ENCODE peak calls at places on chromosome 2, in five cellular contexts. A is NCI-H1092 treated with DMSO at 0.1 percent for 48 hours; M is fibroblast of pulmonary artery; H is activated naive CD8-positive, alpha-beta T cell treated with anti-CD3 and anti-CD28 coated beads, Interleukin-2, amount 50 U/mL, for 24 hours; F is skeletal muscle cell. T is an unnamed sample.

GRCh38 chr2:25112113-25112512 is 56.3 kb downstream of the POMC start:
- DNase-seq in A (no peak), M (no peak), H (no peak), F (no peak), T (no peak)

GRCh38 chr2:132795220-132795619 is 125.2 kb upstream of the LYPD1 start:
- DNase-seq in A (no peak), M (no peak), H (no peak), F (no peak), T (no peak)

GRCh38 chr2:26692814-26693286 is 328 bp downstream of the KCNK3 start:
- DNase-seq in A (peak), M (peak), H (no peak), F (no peak), T (no peak)

GRCh38 chr2:108586631-108587030 is 52.4 kb downstream of the LIMS1 start:
- DNase-seq in A (no peak), M (no peak), H (no peak), F (no peak), T (no peak)

GRCh38 chr2:182426082-182426914 is 538 bp downstream of the PDE1A start:
- DNase-seq in A (no peak), M (peak), H (no peak), F (no peak), T (no peak)

GRCh38 chr2:44715671-44716077 is 225.8 kb upstream of the SIX3 start:
- DNase-seq in A (peak), M (peak), H (no peak), F (peak), T (no peak)

GRCh38 chr2:32067549-32067948 is 4.2 kb downstream of the SPAST start:
- DNase-seq in A (no peak), M (no peak), H (no peak), F (no peak), T (no peak)

GRCh38 chr2:24702800-24703199 is 90.4 kb downstream of the PTRHD1 start:
- DNase-seq in A (no peak), M (peak), H (no peak), F (peak), T (no peak)

GRCh38 chr2:42962521-42962953 is 170.2 kb upstream of the HAAO start:
- DNase-seq in A (no peak), M (peak), H (no peak), F (no peak), T (no peak)

GRCh38 chr2:138486347-138487198 is 15.0 kb upstream of the SPOPL start:
- DNase-seq in A (no peak), M (no peak), H (no peak), F (no peak), T (no peak)

GRCh38 chr2:47309952-47310800 is 92.8 kb upstream of the MSH2 start:
- DNase-seq in A (no peak), M (peak), H (no peak), F (no peak), T (no peak)

GRCh38 chr2:174901075-174901474 is 104.1 kb downstream of the CHN1 start:
- DNase-seq in A (no peak), M (no peak), H (peak), F (no peak), T (no peak)

GRCh38 chr2:8627692-8628085 is 54.2 kb upstream of the ID2 start:
- DNase-seq in A (no peak), M (no peak), H (no peak), F (no peak), T (no peak)

GRCh38 chr2:180040146-180040925 is 33.2 kb upstream of the CWC22 start:
- DNase-seq in A (no peak), M (peak), H (no peak), F (peak), T (peak)

GRCh38 chr2:235467586-235467985 is 26.3 kb upstream of the AGAP1 start:
- DNase-seq in A (no peak), M (peak), H (no peak), F (peak), T (no peak)

GRCh38 chr2:40240067-40240466 is 211.8 kb downstream of the SLC8A1 start:
- DNase-seq in A (peak), M (peak), H (no peak), F (peak), T (peak)

GRCh38 chr2:85445316-85446295 is 27.1 kb downstream of the SH2D6 start:
- DNase-seq in A (peak), M (peak), H (no peak), F (no peak), T (no peak)

GRCh38 chr2:174059178-174059874 is 94.2 kb upstream of the SP3 start:
- DNase-seq in A (no peak), M (peak), H (no peak), F (peak), T (no peak)

GRCh38 chr2:190882831-190883582 is 2.4 kb downstream of the GLS start:
- DNase-seq in A (no peak), M (no peak), H (no peak), F (no peak), T (no peak)

GRCh38 chr2:33681333-33681732 is 82.2 kb upstream of the FAM98A start:
- DNase-seq in A (no peak), M (peak), H (no peak), F (no peak), T (no peak)

GRCh38 chr2:55804535-55804934 is 110.9 kb upstream of the PNPT1 start:
- DNase-seq in A (no peak), M (no peak), H (no peak), F (no peak), T (no peak)

GRCh38 chr2:164593959-164594358 is 27.3 kb downstream of the GRB14 start:
- DNase-seq in A (no peak), M (no peak), H (no peak), F (no peak), T (no peak)

GRCh38 chr2:158599609-158600008 is 142.9 kb downstream of the PKP4 start:
- DNase-seq in A (no peak), M (no peak), H (no peak), F (no peak), T (no peak)

GRCh38 chr2:20094955-20095354 is 43.5 kb upstream of the LAPTM4A start:
- DNase-seq in A (no peak), M (no peak), H (no peak), F (no peak), T (no peak)

GRCh38 chr2:181125364-181125763 is 145.0 kb downstream of the UBE2E3 start:
- DNase-seq in A (no peak), M (no peak), H (no peak), F (no peak), T (no peak)

GRCh38 chr2:11203480-11203879 is 48.2 kb downstream of the SLC66A3 start:
- DNase-seq in A (no peak), M (peak), H (no peak), F (peak), T (no peak)

GRCh38 chr2:30964334-30964733 is 157.1 kb upstream of the CAPN13 start:
- DNase-seq in A (no peak), M (no peak), H (no peak), F (no peak), T (no peak)

GRCh38 chr2:58560531-58560930 is 319.4 kb upstream of the FANCL start:
- DNase-seq in A (no peak), M (no peak), H (no peak), F (no peak), T (no peak)

GRCh38 chr2:108640731-108641130 is 78.6 kb upstream of the RANBP2 start:
- DNase-seq in A (no peak), M (peak), H (no peak), F (peak), T (no peak)

GRCh38 chr2:19652811-19653210 is 249.0 kb downstream of the TTC32 start:
- DNase-seq in A (no peak), M (no peak), H (no peak), F (no peak), T (no peak)

GRCh38 chr2:30421026-30421425 is 26.0 kb upstream of the LCLAT1 start:
- DNase-seq in A (no peak), M (no peak), H (no peak), F (no peak), T (no peak)

GRCh38 chr2:138245309-138245708 is 256.3 kb upstream of the SPOPL start:
- DNase-seq in A (no peak), M (no peak), H (no peak), F (no peak), T (no peak)

GRCh38 chr2:66665124-66665984 is 230.4 kb downstream of the MEIS1 start:
- DNase-seq in A (no peak), M (peak), H (no peak), F (peak), T (no peak)

GRCh38 chr2:42906557-42907380 is 114.4 kb upstream of the HAAO start:
- DNase-seq in A (peak), M (no peak), H (no peak), F (no peak), T (peak)

GRCh38 chr2:105875241-105875640 is 130.5 kb downstream of the NCK2 start:
- DNase-seq in A (peak), M (no peak), H (no peak), F (no peak), T (no peak)

GRCh38 chr2:824954-825353 is 125.7 kb upstream of the SNTG2 start:
- DNase-seq in A (no peak), M (no peak), H (no peak), F (no peak), T (no peak)

GRCh38 chr2:105455488-105455991 is 56.7 kb upstream of the FHL2 start:
- DNase-seq in A (peak), M (peak), H (no peak), F (peak), T (no peak)

GRCh38 chr2:237964578-237965404 is 2.0 kb upstream of the UBE2F start:
- DNase-seq in A (no peak), M (peak), H (no peak), F (no peak), T (no peak)

T was measured in NCI-H446 treated with DMSO at 0.1 percent for 48 hours.